ENCODE peak calls at places on chromosomes 3 and 15, in six cellular contexts. V is endothelial cell; I is NB4; Y is CD4-positive, alpha-beta T cell; T is cardiac septum; E is fibroblast of lung. M is an unnamed sample.

GRCh38 chr3:128113817-128114794 is 9.5 kb downstream of the RUVBL1 start:
- DNase-seq in E (no peak), V (no peak), T (no peak), Y (no peak), I (no peak), M (no peak)

GRCh38 chr3:15475161-15475560 is 46.3 kb downstream of the COLQ start:
- DNase-seq in I (no peak), T (no peak), V (no peak), Y (no peak), E (no peak), M (no peak)

GRCh38 chr15:53918180-53919079 is 59.8 kb upstream of the UNC13C start:
- DNase-seq in I (no peak), E (no peak), Y (no peak), V (no peak), T (no peak), M (no peak)

GRCh38 chr15:34606545-34606944 is 23.1 kb upstream of the GOLGA8B start:
- DNase-seq in I (no peak), T (no peak), Y (no peak), V (no peak), E (peak), M (no peak)

GRCh38 chr15:48888836-48889235 is 10.9 kb downstream of the EID1 start:
- DNase-seq in E (peak), Y (no peak), T (no peak), V (no peak), I (no peak), M (no peak)

GRCh38 chr3:171614318-171614967 is 154.2 kb upstream of the TNIK start:
- DNase-seq in Y (no peak), E (peak), T (no peak), V (peak), I (peak), M (no peak)

GRCh38 chr3:46695177-46695961 is 1.9 kb upstream of the ALS2CL start:
- DNase-seq in I (peak), Y (peak), E (no peak), T (peak), V (peak), M (peak)

GRCh38 chr15:32965897-32966296 is 228.6 kb downstream of the FMN1 start:
- DNase-seq in V (no peak), E (no peak), I (no peak), T (no peak), Y (no peak), M (no peak)

GRCh38 chr15:40763801-40764765 is at the start of gene GCHFR:
- DNase-seq in T (peak), E (peak), Y (peak), I (peak), V (peak), M (peak)

GRCh38 chr3:38235466-38235865 is 30.1 kb upstream of the SLC22A13 start:
- DNase-seq in E (no peak), I (no peak), T (no peak), V (no peak), Y (no peak), M (no peak)

GRCh38 chr3:6439824-6440223 is 421.1 kb upstream of the GRM7 start:
- DNase-seq in Y (no peak), I (no peak), T (no peak), E (no peak), V (no peak), M (no peak)

GRCh38 chr3:17074559-17074958 is 189.8 kb downstream of the PLCL2 start:
- DNase-seq in V (no peak), I (no peak), E (no peak), T (no peak), Y (no peak), M (no peak)

GRCh38 chr15:85607842-85608241 is 186.9 kb downstream of the KLHL25 start:
- DNase-seq in I (no peak), E (peak), Y (no peak), T (no peak), V (no peak), M (no peak)

GRCh38 chr15:81293728-81294500 is 30.0 kb downstream of the STARD5 start:
- DNase-seq in E (no peak), T (peak), V (no peak), I (peak), Y (peak), M (no peak)

GRCh38 chr3:156792945-156793344 is 33.2 kb upstream of the LEKR1 start:
- DNase-seq in E (no peak), I (peak), Y (no peak), V (no peak), T (no peak), M (no peak)

GRCh38 chr3:177835008-177835407 is 637.7 kb upstream of the TBL1XR1 start:
- DNase-seq in Y (no peak), E (peak), V (no peak), I (peak), T (no peak), M (no peak)

GRCh38 chr3:172102123-172102882 is 62.9 kb downstream of the FNDC3B start:
- DNase-seq in T (no peak), V (no peak), Y (peak), E (no peak), I (peak), M (peak)

M was measured in Right ventricle myocardium superior.